ENCODE peak calls at places on chromosomes 5 and 9, in six cellular contexts. N, Y, L, J, C and O are unnamed samples.

GRCh38 chr9:131578778-131579504 is 33.6 kb downstream of the PRRT1B start:
- DNase-seq in Y (no peak), J (no peak), C (peak; percentile 81), N (no peak), L (peak; percentile 17), O (no peak)

GRCh38 chr9:112224401-112225289 is 49.5 kb upstream of the SUSD1 start:
- DNase-seq in C (no peak), L (no peak), Y (no peak), J (no peak), N (no peak), O (no peak)

GRCh38 chr5:164153469-164154172 is 648.2 kb downstream of the MAT2B start:
- DNase-seq in Y (no peak), C (no peak), L (no peak), J (no peak), N (no peak), O (no peak)

GRCh38 chr5:65446682-65447081 is 35.0 kb downstream of the ADAMTS6 start:
- DNase-seq in Y (no peak), L (no peak), J (no peak), C (no peak), N (no peak), O (no peak)

GRCh38 chr5:172102913-172103629 is 85.0 kb downstream of the STK10 start:
- DNase-seq in Y (no peak), C (no peak), N (no peak), L (no peak), J (no peak), O (no peak)

GRCh38 chr5:154367101-154367500 is 78.7 kb upstream of the SAP30L start:
- DNase-seq in C (peak; percentile 55), L (no peak), J (no peak), N (no peak), Y (no peak), O (no peak)

GRCh38 chr9:125476645-125477044 is 215.0 kb downstream of the GAPVD1 start:
- DNase-seq in J (no peak), C (no peak), N (no peak), Y (no peak), L (no peak), O (no peak)

GRCh38 chr5:109876941-109877669 is 187.4 kb downstream of the MAN2A1 start:
- DNase-seq in C (no peak), J (no peak), L (no peak), Y (no peak), N (no peak), O (no peak)

GRCh38 chr9:30718483-30718882 is 1666.0 kb upstream of the ACO1 start:
- DNase-seq in L (no peak), Y (no peak), J (no peak), N (no peak), C (no peak), O (no peak)

GRCh38 chr5:127042593-127042992 is 12.2 kb upstream of the MARCHF3 start:
- DNase-seq in J (no peak), L (no peak), N (no peak), C (no peak), Y (no peak), O (peak; percentile 11)

GRCh38 chr5:91499943-91500531 is 116.9 kb upstream of the ARRDC3 start:
- DNase-seq in J (no peak), L (no peak), N (no peak), Y (peak; percentile 43), C (peak; percentile 20), O (peak; percentile 62)

GRCh38 chr9:105994970-105995369 is 300.6 kb downstream of the TMEM38B start:
- DNase-seq in J (no peak), N (no peak), C (no peak), Y (no peak), L (no peak), O (no peak)